ENCODE peak calls at places on chromosomes 4 and X, in seven cellular contexts. D is GM23248, M is HCT116, E is MM.1S, N is PC-3, S is GM23338, B is hepatocyte. Y is an unnamed sample. For H3K9me2, the result is how much of the 10 kb centered on the place peaks cover.

GRCh38 chrX:111837226-111837625 is 38.8 kb upstream of the TRPC5OS start:
- DNase-seq in S (no peak), B (no peak), E (no peak), M (no peak), N (no peak), D (no peak), Y (no peak)

GRCh38 chr4:48725414-48725813 is 54.7 kb downstream of the FRYL start:
- DNase-seq in N (no peak), M (no peak), B (no peak), S (no peak), E (no peak), D (no peak), Y (no peak)

GRCh38 chrX:66676990-66677389 is 38.1 kb upstream of the EDA2R start:
- DNase-seq in N (no peak), B (no peak), M (no peak), D (peak), S (no peak), E (peak), Y (no peak)

GRCh38 chr4:143399113-143399949 is 62.7 kb downstream of the GAB1 start:
- DNase-seq in N (peak), D (peak), E (peak), M (peak), S (peak), B (peak), Y (no peak)

GRCh38 chr4:31573554-31573953 is 853.4 kb downstream of the PCDH7 start:
- DNase-seq in E (no peak), B (no peak), S (no peak), D (no peak), M (no peak), N (no peak), Y (no peak)

GRCh38 chr4:79982587-79983327 is 90.3 kb downstream of the ANTXR2 start:
- DNase-seq in B (no peak), D (peak), E (no peak), S (no peak), M (no peak), N (no peak), Y (no peak)

GRCh38 chr4:98969813-98970212 is 25.7 kb upstream of the METAP1 start:
- DNase-seq in E (no peak), D (no peak), N (no peak), S (no peak), B (no peak), M (no peak), Y (no peak)

GRCh38 chr4:87465739-87466366 is 43.5 kb downstream of the NUDT9 start:
- DNase-seq in B (peak), N (peak), E (peak), D (peak), S (peak), M (peak), Y (no peak)

GRCh38 chrX:18674788-18675735 is 3.2 kb upstream of the RS1 start:
- DNase-seq in M (peak), E (peak), S (peak), B (peak), N (peak), D (peak), Y (peak)

GRCh38 chr4:153873741-153874140 is 84.9 kb upstream of the SFRP2 start:
- DNase-seq in S (no peak), N (no peak), D (no peak), M (no peak), E (no peak), B (no peak), Y (no peak)

GRCh38 chr4:187668683-187669082 is 326.9 kb upstream of the ZFP42 start:
- DNase-seq in M (no peak), B (no peak), N (peak), S (no peak), E (no peak), D (peak), Y (no peak)

GRCh38 chr4:96164814-96165351 is 325.0 kb downstream of the PDHA2 start:
- DNase-seq in M (no peak), E (no peak), N (peak), D (peak), S (no peak), B (no peak), Y (peak)

GRCh38 chrX:68881911-68882310 is 53.1 kb downstream of the EFNB1 start:
- DNase-seq in D (no peak), B (no peak), E (no peak), M (no peak), N (no peak), S (no peak), Y (no peak)

GRCh38 chrX:68878977-68879376 is 50.2 kb downstream of the EFNB1 start:
- DNase-seq in N (no peak), D (no peak), S (no peak), M (no peak), E (no peak), B (no peak), Y (peak)

GRCh38 chrX:68880846-68881513 is 52.2 kb downstream of the EFNB1 start:
- DNase-seq in E (no peak), B (no peak), M (no peak), D (no peak), N (no peak), S (peak), Y (no peak)

GRCh38 chrX:68889244-68889643 is 60.4 kb downstream of the EFNB1 start:
- DNase-seq in S (no peak), M (no peak), B (no peak), N (no peak), E (no peak), D (no peak), Y (no peak)

DNA sequence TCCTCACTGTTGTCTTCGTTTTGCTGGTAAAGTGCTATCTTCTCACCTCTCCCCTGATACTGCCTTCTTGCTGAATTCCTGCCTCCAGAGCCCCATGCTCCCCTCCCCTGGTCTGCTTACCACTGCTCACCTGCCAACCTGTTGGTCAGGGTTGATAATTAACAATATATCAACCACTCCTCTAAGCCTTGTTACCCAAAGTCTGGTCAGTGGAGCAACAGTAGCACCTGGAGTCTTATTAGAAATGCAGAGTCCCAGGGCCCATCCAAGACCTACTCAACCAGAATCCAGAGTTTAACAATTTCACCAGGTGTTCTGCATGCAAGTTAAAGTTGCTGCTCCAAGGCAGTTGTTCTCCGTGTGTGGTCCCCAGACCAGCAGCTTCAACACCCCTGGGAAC is 55.0 kb downstream of the EFNB1 start:
- DNase-seq in E (no peak), S (no peak), B (no peak), D (no peak), M (no peak), N (no peak), Y (no peak)
- H3K9me2 ChIP-seq in E (under half), S (under half), B (under half), D (under half), M (under half), N (under half), Y (under half)

DNA sequence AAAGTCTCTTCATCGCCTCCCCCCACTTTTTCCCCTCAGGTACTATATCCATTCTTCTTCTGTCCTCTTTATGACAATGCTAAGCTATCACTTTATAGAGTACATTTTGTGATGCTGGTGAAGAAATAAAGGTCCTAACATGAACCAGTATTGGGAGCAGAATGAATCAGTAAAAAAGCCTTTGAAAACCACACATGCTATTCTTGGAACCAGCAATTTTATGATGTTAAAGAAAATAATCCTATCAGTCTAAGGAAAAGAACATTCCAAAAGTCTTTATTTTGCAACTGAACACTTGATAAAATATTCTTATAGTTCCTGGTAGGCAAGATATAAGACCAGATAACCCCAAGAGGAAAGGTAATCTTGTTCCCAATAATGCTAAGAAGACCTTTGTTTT is 107.8 kb upstream of the MCF2 start:
- DNase-seq in N (no peak), S (no peak), D (peak), B (no peak), E (no peak), M (no peak), Y (no peak)
- H3K4me2 ChIP-seq in N (no peak), S (no peak), D (no peak), B (no peak), E (no peak), M (no peak), Y (no peak)

DNA sequence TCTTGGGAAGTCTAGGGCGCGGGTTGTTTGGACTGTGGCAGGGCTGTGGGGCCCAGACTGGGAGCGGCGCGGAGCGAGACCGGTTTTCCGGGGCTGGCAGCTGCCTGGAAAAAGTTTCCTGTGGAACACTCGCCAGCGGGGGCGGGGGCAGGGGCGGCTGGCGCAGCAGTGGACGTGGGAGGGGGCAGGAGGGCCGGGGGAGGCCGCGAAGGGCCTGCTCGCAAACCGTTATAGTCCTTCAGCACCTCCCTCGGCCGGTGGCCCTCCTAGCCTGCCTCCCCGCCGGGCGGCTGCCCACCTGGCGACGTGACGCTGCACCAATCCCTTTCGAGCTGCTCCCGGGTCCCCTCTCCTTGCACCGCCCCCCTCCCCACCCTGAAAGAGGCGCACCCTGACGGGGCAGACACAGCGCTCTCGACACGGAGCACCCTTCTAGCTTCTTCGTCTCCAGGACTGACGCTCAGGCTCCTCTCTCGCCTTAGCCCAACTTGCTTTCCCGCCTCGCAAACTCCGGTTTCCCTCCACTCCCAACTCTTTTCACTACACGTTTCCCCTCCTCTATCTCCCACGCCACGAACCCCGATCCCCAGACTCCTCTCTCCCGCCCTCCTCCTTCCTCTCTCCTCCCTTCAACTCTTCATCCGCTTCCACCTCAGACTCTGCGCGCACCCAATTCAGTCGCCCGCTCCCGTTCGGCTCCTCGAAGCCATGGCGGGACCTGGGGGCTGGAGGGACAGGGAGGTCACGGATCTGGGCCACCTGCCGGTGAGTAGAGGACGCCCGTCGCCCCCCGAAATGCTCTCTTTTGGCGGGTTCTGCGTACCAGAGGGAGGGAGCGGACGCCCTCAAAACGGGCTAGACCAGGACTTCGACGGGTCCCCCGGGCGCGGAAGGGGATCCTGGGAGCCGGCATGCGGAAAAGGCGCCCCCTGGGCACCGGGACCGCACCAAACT is at the start of gene NRK:
- DNase-seq in D (no peak), N (no peak), M (no peak), B (peak), S (peak), E (no peak), Y (no peak)
- TF ChIP-seq EZH2 in D (no peak), N (no peak), M (no peak), B (no peak), S (no peak), E (no peak), Y (no peak)

GRCh38 chr4:56680266-56680665 is 830 bp downstream of the HOPX start:
- DNase-seq in B (no peak), M (no peak), S (no peak), E (no peak), D (no peak), N (no peak), Y (no peak)

GRCh38 chr4:56684320-56684719 is 3.2 kb upstream of the HOPX start:
- DNase-seq in B (no peak), N (peak), S (no peak), M (no peak), E (no peak), D (peak), Y (no peak)

GRCh38 chr4:56681849-56682175 is 716 bp upstream of the HOPX start:
- DNase-seq in S (no peak), B (no peak), D (no peak), M (no peak), N (no peak), E (no peak), Y (no peak)

GRCh38 chr4:56683455-56683854 is 2.4 kb upstream of the HOPX start:
- DNase-seq in D (no peak), E (no peak), M (no peak), N (no peak), B (no peak), S (no peak), Y (no peak)

DNA sequence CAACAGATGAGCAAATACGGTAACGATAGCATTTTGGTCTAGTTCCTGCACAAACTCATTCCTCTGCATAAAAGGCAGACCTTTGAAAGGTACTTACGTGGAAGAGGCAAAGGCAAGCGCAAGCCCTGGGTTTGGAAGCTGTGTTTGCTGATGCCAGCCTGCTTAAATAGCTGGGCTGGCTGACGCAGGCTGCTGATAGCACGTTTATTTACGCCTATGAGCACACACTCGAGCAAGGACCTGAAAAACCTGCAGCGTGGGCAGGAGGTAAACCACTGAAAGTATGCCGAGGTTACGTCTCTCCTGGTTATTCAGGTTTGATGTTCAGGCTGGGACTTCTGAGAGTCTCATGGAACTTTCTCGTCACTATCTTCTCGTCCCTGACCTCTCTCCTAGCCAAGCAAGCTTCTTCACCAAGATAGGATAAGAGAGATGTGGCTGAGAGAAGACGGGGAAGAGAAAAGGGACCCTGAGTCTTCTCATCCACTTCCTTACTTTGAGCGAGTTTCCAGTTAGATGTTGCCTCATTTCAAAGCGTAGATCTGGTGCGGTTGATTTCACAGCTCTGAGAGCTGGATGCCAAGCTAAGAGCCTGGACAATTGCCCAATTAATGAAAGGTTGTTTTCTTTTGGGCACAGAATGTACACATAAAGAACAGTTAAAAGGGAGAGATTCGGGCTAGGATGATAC is at the start of gene HOPX:
- DNase-seq in S (no peak), B (peak), M (no peak), N (peak), D (no peak), E (peak), Y (peak)
- H3K9me2 ChIP-seq in S (under half), B (under half), M (under half), N (under half), D (under half), E (under half), Y (under half)

DNA sequence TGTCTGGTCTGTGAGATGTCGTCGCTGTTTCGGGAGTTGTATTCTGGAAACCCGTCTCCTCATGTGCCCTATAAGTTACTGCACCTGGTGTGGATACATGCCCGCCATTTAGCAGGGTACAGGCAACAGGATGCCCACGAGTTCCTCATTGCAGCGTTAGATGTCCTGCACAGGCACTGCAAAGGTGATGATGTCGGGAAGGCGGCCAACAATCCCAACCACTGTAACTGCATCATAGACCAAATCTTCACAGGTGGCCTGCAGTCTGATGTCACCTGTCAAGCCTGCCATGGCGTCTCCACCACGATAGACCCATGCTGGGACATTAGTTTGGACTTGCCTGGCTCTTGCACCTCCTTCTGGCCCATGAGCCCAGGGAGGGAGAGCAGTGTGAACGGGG is 1.4 kb downstream of the USP27X start:
- DNase-seq in S (no peak), N (no peak), B (no peak), E (no peak), M (no peak), D (no peak), Y (no peak)
- H3K4me2 ChIP-seq in S (peak), N (peak), B (peak), E (peak), M (peak), D (no peak), Y (peak)

DNA sequence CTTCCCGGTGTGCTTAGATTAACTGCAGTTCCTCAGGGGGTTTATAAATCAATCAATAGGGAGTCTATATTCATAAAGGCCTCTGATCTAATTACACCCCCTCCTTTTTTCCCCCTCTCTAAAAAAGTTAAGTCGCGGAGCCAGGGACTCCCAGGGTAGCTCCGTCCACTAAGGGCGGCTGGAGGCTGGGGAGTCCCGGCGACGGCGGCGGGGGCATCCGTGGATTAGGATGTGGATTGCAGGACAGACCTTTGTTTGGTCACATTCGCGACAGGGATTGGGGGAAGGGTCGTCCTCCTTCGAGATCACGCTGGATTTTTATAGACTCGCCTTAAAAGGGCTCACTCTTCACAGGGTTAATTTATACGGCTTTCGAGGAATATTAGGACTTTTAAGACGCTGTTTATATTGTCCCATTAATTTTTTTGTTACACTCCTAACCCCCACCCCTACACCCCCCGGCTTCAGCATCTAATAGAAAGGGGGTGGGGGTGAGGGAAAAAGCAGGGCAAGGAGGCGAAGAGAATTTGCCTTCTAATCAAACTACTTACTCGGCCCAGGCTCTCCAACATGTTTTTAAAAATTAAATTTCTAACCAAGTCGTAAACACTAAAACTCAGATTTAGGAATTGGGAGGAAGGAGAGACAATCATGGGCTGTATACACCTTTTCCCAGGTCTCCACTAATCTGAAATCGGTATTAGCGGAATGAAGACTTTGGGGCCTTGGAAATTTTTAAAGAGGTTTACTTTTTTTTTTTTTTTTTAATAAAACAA is 8.5 kb downstream of the PITX2 start:
- DNase-seq in S (peak), M (no peak), E (no peak), N (no peak), B (no peak), D (no peak), Y (no peak)
- TF ChIP-seq EZH2 in S (peak), M (no peak), E (no peak), N (no peak), B (no peak), D (no peak), Y (no peak)

GRCh38 chr4:4791299-4791798 is 68.1 kb upstream of the MSX1 start:
- DNase-seq in S (peak), D (peak), M (no peak), N (no peak), E (no peak), B (peak), Y (no peak)
- H3K9me2 ChIP-seq in S (under half), D (under half), M (under half), N (under half), E (under half), B (under half), Y (under half)

GRCh38 chrX:129780441-129781105 is 824 bp downstream of the SASH3 start:
- DNase-seq in M (no peak), N (no peak), D (no peak), B (no peak), E (peak), S (no peak), Y (no peak)

GRCh38 chrX:129781134-129782014 is 1.6 kb downstream of the SASH3 start:
- DNase-seq in N (no peak), B (no peak), S (no peak), M (no peak), E (peak), D (no peak), Y (no peak)

GRCh38 chrX:129782015-129782495 is 2.3 kb downstream of the SASH3 start:
- DNase-seq in N (no peak), S (no peak), M (no peak), E (no peak), B (no peak), D (no peak), Y (no peak)

GRCh38 chrX:129779086-129779672 is 570 bp upstream of the SASH3 start:
- DNase-seq in D (no peak), S (no peak), N (no peak), E (no peak), M (no peak), B (no peak), Y (no peak)

GRCh38 chrX:129779747-129780146 is at the start of gene SASH3:
- DNase-seq in E (peak), N (no peak), B (no peak), S (no peak), M (no peak), D (no peak), Y (no peak)
- H3K4me2 ChIP-seq in E (peak), N (no peak), B (no peak), S (no peak), M (no peak), D (no peak), Y (no peak)

Y was measured in PC-9.